ENCODE peak calls at places on chromosomes 2 and 18, in five cellular contexts. Z, S, W, M and O are unnamed samples.

GRCh38 chr2:168231609-168232241 is 15.7 kb downstream of the STK39 start:
- DNase-seq in S (no peak), W (no peak), Z (no peak), M (no peak), O (no peak)

GRCh38 chr2:143759455-143759854 is 630.2 kb downstream of the ARHGAP15 start:
- DNase-seq in M (no peak), S (no peak), Z (no peak), W (no peak), O (no peak)

GRCh38 chr2:164495491-164496223 is 125.6 kb downstream of the GRB14 start:
- DNase-seq in Z (no peak), S (peak; percentile 65), W (no peak), M (no peak), O (peak; percentile 80)

GRCh38 chr2:215644233-215644929 is 208.5 kb upstream of the FN1 start:
- DNase-seq in Z (no peak), S (no peak), M (no peak), W (no peak), O (no peak)

GRCh38 chr2:238974510-238975166 is 126.8 kb downstream of the TWIST2 start:
- DNase-seq in M (no peak), W (peak; percentile 76), Z (no peak), S (no peak), O (peak; percentile 58)

GRCh38 chr2:10009271-10009810 is 34.0 kb upstream of the KLF11 start:
- DNase-seq in M (no peak), W (no peak), Z (no peak), S (no peak), O (no peak)

GRCh38 chr2:6212516-6212915 is 520.3 kb downstream of the SOX11 start:
- DNase-seq in S (no peak), Z (no peak), W (no peak), M (no peak), O (no peak)

GRCh38 chr2:229416116-229416694 is 145.1 kb upstream of the PID1 start:
- DNase-seq in Z (no peak), S (no peak), M (peak; percentile 29), W (no peak), O (peak; percentile 94)

GRCh38 chr2:205902041-205902898 is 183.7 kb downstream of the INO80D start:
- DNase-seq in Z (peak; percentile 73), S (peak; percentile 77), M (peak; percentile 53), W (no peak), O (peak; percentile 11)

GRCh38 chr2:127355407-127356008 is 32.3 kb downstream of the MAP3K2 start:
- DNase-seq in W (no peak), S (peak; percentile 38), Z (no peak), M (no peak), O (peak; percentile 31)

GRCh38 chr18:70337139-70337972 is 48.5 kb downstream of the SOCS6 start:
- DNase-seq in S (peak; percentile 81), M (no peak), W (peak; percentile 50), Z (no peak), O (peak; percentile 86)

GRCh38 chr2:163774862-163775261 is 39.1 kb upstream of the FIGN start:
- DNase-seq in M (no peak), Z (no peak), S (no peak), W (peak; percentile 13), O (peak; percentile 93)

GRCh38 chr2:210654091-210654490 is 97.7 kb downstream of the CPS1 start:
- DNase-seq in S (no peak), Z (no peak), W (no peak), M (no peak), O (peak; percentile 9)

GRCh38 chr2:227079726-227080125 is 84.3 kb downstream of the COL4A4 start:
- DNase-seq in M (no peak), W (no peak), Z (no peak), S (no peak), O (peak; percentile 21)

GRCh38 chr18:5456577-5457466 is 87.0 kb downstream of the EPB41L3 start:
- DNase-seq in M (no peak), Z (no peak), S (peak; percentile 7), W (no peak), O (peak; percentile 84)
- TF ChIP-seq CTCF in M (no peak), Z (peak; percentile 51), S (no peak), W (peak; percentile 47), O (peak; percentile 59)

GRCh38 chr2:237083026-237083425 is 2.7 kb upstream of the COPS8 start:
- DNase-seq in M (no peak), W (no peak), Z (no peak), S (no peak), O (no peak)

GRCh38 chr2:237081596-237081995 is 4.1 kb upstream of the COPS8 start:
- DNase-seq in S (no peak), Z (no peak), M (no peak), W (no peak), O (no peak)

GRCh38 chr2:237085261-237086221 is at the start of gene COPS8:
- DNase-seq in S (peak; percentile 88), M (peak; percentile 97), Z (peak; percentile 94), W (peak; percentile 74), O (peak; percentile 94)

GRCh38 chr2:237084444-237084843 is 1.2 kb upstream of the COPS8 start:
- DNase-seq in S (no peak), Z (no peak), M (no peak), W (no peak), O (no peak)
- H3K4me3 ChIP-seq in S (peak overlapping the region; percentile 93), Z (no peak overlapping the region), M (no peak overlapping the region), W (no peak overlapping the region), O (no peak overlapping the region)

GRCh38 chr2:234982096-234982834 is 30.4 kb downstream of the SH3BP4 start:
- DNase-seq in W (no peak), Z (no peak), S (no peak), M (peak; percentile 43), O (no peak)

GRCh38 chr2:234980476-234981187 is 28.8 kb downstream of the SH3BP4 start:
- DNase-seq in Z (peak; percentile 67), S (peak; percentile 78), M (peak; percentile 54), W (no peak), O (peak; percentile 57)

GRCh38 chr2:234979204-234980167 is 27.7 kb downstream of the SH3BP4 start:
- DNase-seq in Z (no peak), W (no peak), S (peak; percentile 73), M (peak; percentile 37), O (peak; percentile 50)

GRCh38 chr2:234983011-234983726 is 31.4 kb downstream of the SH3BP4 start:
- DNase-seq in W (no peak), S (no peak), M (peak; percentile 58), Z (no peak), O (no peak)

GRCh38 chr2:234981197-234982095 is 29.6 kb downstream of the SH3BP4 start:
- DNase-seq in W (peak; percentile 97), S (peak; percentile 94), M (peak; percentile 51), Z (no peak), O (peak; percentile 97)
- TF ChIP-seq CTCF in W (peak; percentile 38), S (peak; percentile 63), M (no peak), Z (no peak), O (peak; percentile 40)

GRCh38 chr18:11657554-11657953 is 31.5 kb upstream of the GNAL start:
- DNase-seq in S (no peak), M (no peak), Z (no peak), W (no peak), O (no peak)
- H3K4me3 ChIP-seq in S (no peak overlapping the region), M (no peak overlapping the region), Z (no peak overlapping the region), W (no peak overlapping the region), O (no peak overlapping the region)

GRCh38 chr2:41241325-41242000 is 789.6 kb upstream of the SLC8A1 start:
- DNase-seq in W (no peak), M (no peak), S (no peak), Z (no peak), O (no peak)
- TF ChIP-seq CTCF in W (no peak), M (no peak), S (no peak), Z (no peak), O (no peak)

GRCh38 chr2:8534386-8534728 is 147.5 kb upstream of the ID2 start:
- DNase-seq in W (no peak), Z (no peak), M (no peak), S (no peak), O (no peak)

GRCh38 chr2:8535398-8535755 is 146.5 kb upstream of the ID2 start:
- DNase-seq in M (no peak), S (no peak), W (no peak), Z (no peak), O (no peak)

GRCh38 chr2:8535821-8536685 is 145.8 kb upstream of the ID2 start:
- DNase-seq in Z (no peak), S (no peak), M (no peak), W (no peak), O (no peak)

GRCh38 chr2:8533923-8534322 is 147.9 kb upstream of the ID2 start:
- DNase-seq in M (no peak), S (no peak), W (no peak), Z (no peak), O (no peak)

DNA sequence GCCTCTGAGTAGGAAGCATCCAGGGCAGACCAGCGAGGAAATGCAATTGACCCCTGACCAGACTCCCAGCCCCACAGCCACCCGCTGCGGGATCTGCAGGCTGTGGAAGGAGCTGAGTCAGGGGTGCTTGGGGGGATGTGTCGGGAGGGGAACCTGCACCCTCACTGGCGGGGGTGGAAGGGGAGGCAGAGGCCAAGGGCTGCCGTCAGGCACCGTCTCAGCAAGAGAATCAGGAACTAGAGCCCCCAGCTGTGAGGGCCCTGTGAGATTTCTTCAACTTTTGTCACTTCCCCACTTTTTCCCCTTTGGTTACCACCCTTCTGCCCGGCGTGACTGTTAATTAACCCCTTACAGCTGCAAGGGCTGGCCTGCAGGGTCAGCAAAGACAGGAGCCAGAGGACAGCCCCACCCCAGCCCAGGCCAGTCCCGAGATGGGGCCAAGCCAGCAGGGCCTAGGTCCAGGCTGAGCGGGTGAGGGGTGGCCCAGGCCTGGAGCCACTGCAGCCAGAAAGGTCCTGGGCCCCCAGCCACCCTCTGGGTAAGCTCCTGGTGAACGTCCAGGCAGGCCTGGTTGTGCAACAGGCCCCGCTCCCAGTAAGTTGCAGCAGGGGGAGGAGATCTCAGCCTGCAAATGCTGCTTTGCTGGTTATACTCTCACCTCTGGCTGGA is 147.0 kb upstream of the ID2 start:
- DNase-seq in S (peak; percentile 48), Z (peak; percentile 42), W (no peak), M (peak; percentile 56), O (peak; percentile 74)
- H3K4me3 ChIP-seq in S (peak overlapping the region; percentile 56), Z (no peak overlapping the region), W (no peak overlapping the region), M (no peak overlapping the region), O (no peak overlapping the region)

GRCh38 chr18:2570772-2571199 is 519 bp downstream of the METTL4 start:
- DNase-seq in S (peak; percentile 60), Z (peak; percentile 51), M (peak; percentile 82), W (peak; percentile 32), O (peak; percentile 70)
- TF ChIP-seq CTCF in S (no peak), Z (peak; percentile 7), M (no peak), W (no peak), O (peak; percentile 41)